ENCODE peak calls at places on chromosomes 11 and 22, in ten cellular contexts. W, G, L, C, N, B, E, M, D and H are unnamed samples.

GRCh38 chr22:42624551-42625106 is 9.9 kb upstream of the POLDIP3 start:
- DNase-seq in E (no peak), B (no peak), W (no peak), M (no peak), D (no peak), G (no peak), C (no peak), N (no peak), L (no peak), H (no peak)

GRCh38 chr11:35243774-35244173 is 104.8 kb downstream of the CD44 start:
- DNase-seq in E (no peak), L (no peak), D (no peak), G (no peak), B (no peak), C (no peak), N (no peak), W (no peak), M (no peak), H (no peak)

GRCh38 chr11:57546869-57547518 is 9.6 kb downstream of the SMTNL1 start:
- DNase-seq in E (no peak), D (no peak), L (no peak), W (no peak), C (no peak), B (peak), N (peak), M (no peak), G (peak), H (no peak)

GRCh38 chr11:98955551-98955950 is 65.2 kb upstream of the CNTN5 start:
- DNase-seq in N (no peak), B (no peak), M (no peak), D (no peak), W (no peak), E (no peak), C (no peak), G (no peak), L (no peak), H (no peak)

GRCh38 chr11:31689559-31689958 is 121.6 kb downstream of the PAX6 start:
- DNase-seq in G (no peak), E (no peak), B (no peak), W (no peak), C (no peak), L (no peak), N (peak), M (no peak), D (no peak), H (no peak)

GRCh38 chr11:109034341-109034696 is 369.4 kb downstream of the DDX10 start:
- DNase-seq in M (no peak), D (no peak), W (no peak), C (no peak), G (no peak), L (no peak), N (no peak), B (no peak), E (no peak), H (no peak)

GRCh38 chr11:85647604-85648299 is at the start of gene TMEM126A:
- DNase-seq in G (peak), D (peak), E (peak), W (peak), B (peak), M (no peak), N (peak), C (peak), L (peak), H (no peak)

GRCh38 chr22:22351366-22351765 is 106.8 kb downstream of the VPREB1 start:
- DNase-seq in G (no peak), N (no peak), D (no peak), C (no peak), W (no peak), B (no peak), E (no peak), L (no peak), M (no peak), H (no peak)

GRCh38 chr11:90220391-90220790 is 2.5 kb downstream of the CHORDC1 start:
- DNase-seq in C (no peak), N (no peak), W (no peak), D (no peak), L (no peak), G (peak), M (no peak), B (no peak), E (no peak), H (no peak)

GRCh38 chr22:37244922-37245722 is 1.1 kb upstream of the RAC2 start:
- DNase-seq in N (peak), B (no peak), C (no peak), G (no peak), D (no peak), W (peak), E (no peak), M (no peak), L (peak), H (no peak)

GRCh38 chr22:39612811-39613548 is 42.4 kb downstream of the CACNA1I start:
- DNase-seq in E (no peak), N (no peak), M (no peak), G (no peak), C (no peak), L (no peak), W (no peak), D (no peak), B (no peak), H (no peak)

GRCh38 chr22:46366327-46366731 is 30.8 kb downstream of the TRMU start:
- DNase-seq in B (no peak), C (no peak), G (no peak), M (no peak), N (no peak), E (no peak), D (no peak), W (no peak), L (no peak), H (no peak)

GRCh38 chr11:33802414-33802950 is 28.2 kb upstream of the FBXO3 start:
- DNase-seq in C (peak), G (peak), N (peak), B (peak), E (peak), L (peak), M (peak), D (peak), W (peak), H (peak)

GRCh38 chr11:38169286-38169685 is 1571.2 kb upstream of the RAG2 start:
- DNase-seq in L (no peak), W (no peak), B (no peak), C (no peak), E (no peak), M (no peak), N (no peak), G (peak), D (no peak), H (peak)

GRCh38 chr11:20374746-20375305 is 11.3 kb downstream of the HTATIP2 start:
- DNase-seq in G (no peak), W (no peak), E (no peak), D (no peak), N (no peak), B (no peak), L (no peak), C (no peak), M (no peak), H (no peak)

GRCh38 chr11:30863177-30863576 is 277.0 kb upstream of the MPPED2 start:
- DNase-seq in W (no peak), E (no peak), C (no peak), D (no peak), B (no peak), M (no peak), G (no peak), N (no peak), L (no peak), H (no peak)

GRCh38 chr11:126305699-126306098 is 1.8 kb downstream of the DCPS start:
- DNase-seq in W (no peak), C (no peak), N (peak), M (no peak), B (no peak), E (no peak), D (no peak), G (no peak), L (peak), H (no peak)